ENCODE peak calls at places on chromosomes 13 and 19, in four cellular contexts. K is PC-3, H is aorta, Z is heart right ventricle. N is an unnamed sample.

GRCh38 chr13:45133396-45134118 is 13.2 kb downstream of the GTF2F2 start:
- DNase-seq in K (no peak), H (no peak), Z (no peak), N (no peak)

GRCh38 chr19:50772408-50773311 is 2.4 kb downstream of the GPR32 start:
- DNase-seq in K (peak), H (no peak), Z (no peak), N (no peak)

GRCh38 chr13:27172495-27172842 is 858 bp upstream of the USP12 start:
- DNase-seq in K (peak), H (no peak), Z (peak), N (no peak)

GRCh38 chr13:71067164-71067815 is 799.7 kb downstream of the DACH1 start:
- DNase-seq in Z (no peak), H (no peak), K (no peak), N (no peak)

GRCh38 chr13:106311004-106311403 is 224.5 kb downstream of the EFNB2 start:
- DNase-seq in H (no peak), K (no peak), Z (no peak), N (no peak)

GRCh38 chr13:80303225-80303811 is 37.6 kb downstream of the SPRY2 start:
- DNase-seq in K (no peak), H (no peak), Z (no peak), N (no peak)

GRCh38 chr19:13195678-13196077 is 45.5 kb downstream of the IER2 start:
- DNase-seq in Z (no peak), K (no peak), H (no peak), N (no peak)

GRCh38 chr13:99312493-99312883 is 5.3 kb upstream of the GPR183 start:
- DNase-seq in Z (peak), H (no peak), K (no peak), N (peak)

GRCh38 chr13:103517066-103517767 is 451.0 kb upstream of the SLC10A2 start:
- DNase-seq in H (no peak), Z (no peak), K (no peak), N (no peak)

GRCh38 chr13:32846556-32846955 is 169.7 kb upstream of the KL start:
- DNase-seq in Z (no peak), K (no peak), H (no peak), N (no peak)

GRCh38 chr13:25037057-25037813 is 58.7 kb upstream of the PABPC3 start:
- DNase-seq in Z (peak), K (peak), H (no peak), N (no peak)

GRCh38 chr19:15516363-15516762 is 8.0 kb downstream of the CYP4F22 start:
- DNase-seq in H (no peak), Z (no peak), K (no peak), N (no peak)

GRCh38 chr13:30874111-30874510 is 32.0 kb upstream of the MEDAG start:
- DNase-seq in Z (no peak), K (no peak), H (no peak), N (no peak)

GRCh38 chr13:66693656-66694055 is 536.5 kb downstream of the PCDH9 start:
- DNase-seq in Z (no peak), K (no peak), H (no peak), N (no peak)

DNA sequence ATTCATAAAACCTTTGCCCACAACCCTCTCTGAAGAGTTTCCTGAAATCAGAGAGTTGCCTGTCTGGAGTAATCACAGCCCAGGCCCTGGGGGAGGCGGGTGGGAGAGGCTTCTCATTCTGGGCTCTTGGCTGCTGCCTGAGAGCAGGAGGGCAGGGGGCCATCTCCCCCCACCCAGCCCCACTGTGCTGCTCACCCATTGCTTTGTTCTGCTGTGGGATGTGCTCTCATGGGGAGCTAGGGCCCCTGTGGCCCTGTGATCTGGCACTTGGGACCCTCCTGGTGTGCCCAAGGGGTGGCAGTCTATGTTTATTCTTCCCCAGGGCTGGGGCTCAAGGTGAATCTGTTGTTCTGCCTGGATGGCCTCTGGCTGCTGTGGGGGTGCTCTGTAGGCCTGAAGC is 6.1 kb downstream of the KCTD15 start:
- DNase-seq in K (no peak), Z (no peak), H (no peak), N (no peak)
- H3K27ac ChIP-seq in K (no peak), Z (no peak), H (no peak), N (peak)

GRCh38 chr13:42394361-42395065 is 122.6 kb downstream of the AKAP11 start:
- DNase-seq in H (no peak), K (no peak), Z (no peak), N (no peak)

GRCh38 chr13:42392180-42392579 is 120.2 kb downstream of the AKAP11 start:
- DNase-seq in H (no peak), Z (no peak), K (no peak), N (no peak)

GRCh38 chr13:42395066-42395821 is 123.3 kb downstream of the AKAP11 start:
- DNase-seq in Z (no peak), K (no peak), H (no peak), N (no peak)

GRCh38 chr13:42392706-42393572 is 121.0 kb downstream of the AKAP11 start:
- DNase-seq in Z (no peak), K (no peak), H (no peak), N (no peak)

GRCh38 chr13:42393573-42394360 is 121.8 kb downstream of the AKAP11 start:
- DNase-seq in H (no peak), Z (no peak), K (no peak), N (no peak)
- H3K27ac ChIP-seq in H (no peak), Z (no peak), K (no peak), N (no peak)

GRCh38 chr13:40176242-40176641 is 490.2 kb downstream of the FOXO1 start:
- DNase-seq in Z (no peak), H (no peak), K (no peak), N (no peak)
- H3K27ac ChIP-seq in Z (no peak), H (no peak), K (no peak), N (no peak)

GRCh38 chr19:4095488-4095844 is 28.5 kb downstream of the MAP2K2 start:
- DNase-seq in K (no peak), Z (no peak), H (no peak), N (no peak)
- H3K27ac ChIP-seq in K (no peak), Z (no peak), H (no peak), N (peak)

N was measured in esophagus squamous epithelium.